ENCODE peak calls at places on chromosomes 4 and X, in seven cellular contexts. G, R, U, T, L, B and N are unnamed samples.

GRCh38 chr4:1062419-1062818 is 50.9 kb downstream of the RNF212 start:
- DNase-seq in U (no peak), B (no peak), G (no peak), R (no peak), T (no peak), L (no peak), N (no peak)

GRCh38 chrX:107978707-107979307 is 3.4 kb downstream of the TEX13B start:
- DNase-seq in B (peak; percentile 21), L (peak; percentile 18), T (peak; percentile 14), R (peak; percentile 36), G (no peak), U (no peak), N (no peak)

GRCh38 chr4:184283659-184284335 is 66.1 kb upstream of the ENPP6 start:
- DNase-seq in G (peak; percentile 55), L (no peak), T (no peak), U (no peak), R (no peak), B (no peak), N (peak; percentile 62)

GRCh38 chrX:2596856-2597255 is 94.2 kb upstream of the CD99 start:
- DNase-seq in T (no peak), G (no peak), L (no peak), U (no peak), R (no peak), B (no peak), N (no peak)

GRCh38 chr4:86398187-86398586 is 38.3 kb upstream of the MAPK10 start:
- DNase-seq in G (no peak), R (no peak), L (no peak), U (no peak), B (no peak), T (no peak), N (no peak)

GRCh38 chr4:139234258-139234657 is 45.8 kb downstream of the MGARP start:
- DNase-seq in R (no peak), L (no peak), U (no peak), B (no peak), G (no peak), T (no peak), N (no peak)

GRCh38 chr4:88043586-88044340 is 36.3 kb downstream of the PKD2 start:
- DNase-seq in B (no peak), R (no peak), G (no peak), U (no peak), T (no peak), L (no peak), N (no peak)

GRCh38 chr4:106565727-106566126 is 197.1 kb upstream of the GIMD1 start:
- DNase-seq in T (peak; percentile 65), G (no peak), R (peak; percentile 22), B (no peak), L (no peak), U (no peak), N (no peak)

GRCh38 chrX:74779175-74779574 is 146.1 kb downstream of the NEXMIF start:
- DNase-seq in R (no peak), U (no peak), L (no peak), G (no peak), B (no peak), T (no peak), N (no peak)

GRCh38 chrX:153814591-153815315 is 15.6 kb downstream of the PDZD4 start:
- DNase-seq in B (no peak), R (no peak), U (no peak), L (no peak), G (no peak), T (no peak), N (no peak)

GRCh38 chrX:69285881-69286545 is 120.8 kb upstream of the PJA1 start:
- DNase-seq in G (peak; percentile 62), L (peak; percentile 67), T (peak; percentile 3), B (peak; percentile 74), R (no peak), U (peak; percentile 79), N (no peak)

GRCh38 chrX:40102393-40103381 is 4.9 kb upstream of the BCOR start:
- DNase-seq in L (no peak), G (no peak), U (no peak), R (no peak), B (peak; percentile 46), T (no peak), N (no peak)

GRCh38 chrX:154785711-154786110 is 19.6 kb downstream of the MPP1 start:
- DNase-seq in B (no peak), G (no peak), U (no peak), L (no peak), T (no peak), R (no peak), N (no peak)

GRCh38 chrX:130039847-130040246 is 57.4 kb downstream of the BCORL1 start:
- DNase-seq in R (no peak), L (no peak), U (no peak), G (no peak), T (no peak), B (no peak), N (no peak)

GRCh38 chrX:39946822-39947221 is 150.9 kb downstream of the BCOR start:
- DNase-seq in G (no peak), R (peak; percentile 75), L (no peak), B (no peak), U (no peak), T (peak; percentile 84), N (no peak)

GRCh38 chr4:118954246-118954645 is 65.6 kb downstream of the SYNPO2 start:
- DNase-seq in R (peak; percentile 44), T (peak; percentile 43), G (no peak), L (no peak), U (no peak), B (no peak), N (no peak)

GRCh38 chr4:152983221-152983620 is 47.1 kb downstream of the FHDC1 start:
- DNase-seq in U (peak; percentile 62), R (peak; percentile 9), G (no peak), T (peak; percentile 53), B (no peak), L (no peak), N (no peak)

GRCh38 chr4:159271857-159272256 is 169.0 kb downstream of the RAPGEF2 start:
- DNase-seq in L (no peak), U (no peak), T (no peak), R (no peak), G (no peak), B (no peak), N (no peak)

GRCh38 chr4:176601156-176601555 is 191.6 kb downstream of the VEGFC start:
- DNase-seq in T (peak; percentile 78), U (no peak), R (no peak), L (no peak), G (no peak), B (no peak), N (no peak)

GRCh38 chr4:185741795-185742194 is 70.2 kb downstream of the SORBS2 start:
- DNase-seq in L (no peak), U (no peak), G (no peak), T (no peak), B (no peak), R (no peak), N (peak; percentile 77)

GRCh38 chr4:56323386-56323785 is 63.9 kb downstream of the AASDH start:
- DNase-seq in B (no peak), R (no peak), G (no peak), U (no peak), T (no peak), L (no peak), N (no peak)

GRCh38 chrX:21758488-21758887 is 572 bp upstream of the SMPX start:
- DNase-seq in T (no peak), G (no peak), R (no peak), U (no peak), B (no peak), L (no peak), N (no peak)

GRCh38 chrX:21757960-21758359 is at the start of gene SMPX:
- DNase-seq in T (no peak), U (no peak), B (no peak), L (no peak), G (no peak), R (no peak), N (no peak)

DNA sequence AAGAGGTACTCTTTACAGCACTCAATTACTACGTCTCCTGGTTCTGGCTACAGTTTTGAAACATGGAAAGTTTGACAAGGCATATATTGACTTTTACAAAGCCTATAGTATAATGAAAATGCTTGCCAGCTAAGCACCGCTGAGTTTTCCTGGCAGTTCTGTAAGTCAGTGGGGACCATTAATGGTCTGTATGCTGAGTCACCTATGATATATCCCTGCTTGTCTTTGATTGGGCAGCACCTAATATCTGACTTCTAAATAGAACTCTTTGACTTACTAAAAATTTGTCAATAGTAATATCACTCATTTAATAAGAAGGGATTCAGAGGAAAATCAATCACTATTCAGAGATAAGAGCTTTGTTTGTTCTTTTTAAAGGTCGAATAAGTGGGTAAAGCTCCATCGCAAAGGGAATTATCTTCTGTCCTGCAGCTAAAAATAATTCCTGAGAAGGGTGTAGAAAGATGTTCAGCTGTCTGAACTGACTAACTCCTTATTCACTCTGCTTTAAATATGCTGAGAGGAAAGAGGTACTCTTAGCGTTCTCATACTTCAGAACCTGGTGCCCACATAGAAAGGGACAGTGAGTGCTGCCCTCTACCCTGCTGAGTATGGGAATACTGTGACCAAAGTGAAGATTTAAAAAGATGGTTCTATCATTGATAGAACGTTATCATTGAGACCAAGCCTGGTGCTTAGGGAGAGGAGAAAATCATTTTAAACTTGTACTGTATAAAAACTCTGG is 959 bp downstream of the SMPX start:
- DNase-seq in T (no peak), B (no peak), L (no peak), R (no peak), U (no peak), G (no peak), N (no peak)
- TF ChIP-seq CTCF in T (no peak), B (no peak), L (no peak), R (no peak), U (no peak), G (peak; percentile 11), N (no peak)

GRCh38 chr4:44493924-44494323 is 45.3 kb upstream of the KCTD8 start:
- DNase-seq in R (peak; percentile 1), T (no peak), B (peak; percentile 49), U (peak; percentile 12), G (no peak), L (peak; percentile 1), N (no peak)
- TF ChIP-seq CTCF in R (peak; percentile 44), T (peak; percentile 38), B (peak; percentile 47), U (peak; percentile 38), G (peak; percentile 14), L (no peak), N (peak; percentile 27)

GRCh38 chr4:38647096-38647819 is 16.7 kb upstream of the KLF3 start:
- DNase-seq in U (no peak), T (peak; percentile 16), B (no peak), L (no peak), R (no peak), G (no peak), N (peak; percentile 19)

GRCh38 chr4:38654273-38654672 is 9.7 kb upstream of the KLF3 start:
- DNase-seq in L (no peak), R (no peak), G (no peak), U (no peak), T (no peak), B (no peak), N (peak; percentile 39)

GRCh38 chr4:38656111-38656510 is 7.9 kb upstream of the KLF3 start:
- DNase-seq in G (no peak), B (no peak), L (no peak), U (no peak), R (no peak), T (no peak), N (peak; percentile 34)

GRCh38 chr4:38644201-38644600 is 19.8 kb upstream of the KLF3 start:
- DNase-seq in B (no peak), T (no peak), R (no peak), G (no peak), U (no peak), L (no peak), N (no peak)

GRCh38 chr4:38650133-38650532 is 13.9 kb upstream of the KLF3 start:
- DNase-seq in U (no peak), B (no peak), T (no peak), R (no peak), G (no peak), L (no peak), N (peak; percentile 34)
- TF ChIP-seq CTCF in U (no peak), B (no peak), T (no peak), R (no peak), G (no peak), L (no peak), N (no peak)

GRCh38 chrX:41796050-41796449 is 72.1 kb downstream of the GPR82 start:
- DNase-seq in R (no peak), T (no peak), L (no peak), B (no peak), G (no peak), U (no peak), N (no peak)
- TF ChIP-seq CTCF in R (no peak), T (no peak), L (no peak), B (no peak), G (no peak), U (no peak), N (no peak)